ENCODE peak calls at places on chromosome 7, in ten cellular contexts. One of them, this sample, is unnamed. For H3K4me1, the result is how much of the 10 kb centered on the place peaks cover.

GRCh38 chr7:115748123-115748738 is 282.3 kb downstream of the TFEC start:
- DNase-seq in aorta: no peak
- DNase-seq in CD8-positive, alpha-beta memory T cell: no peak
- DNase-seq in A549: peak
- DNase-seq in ovary: no peak
- DNase-seq in endodermal cell: no peak
- DNase-seq in astrocyte: no peak
- DNase-seq in HCT116: peak
- DNase-seq in ascending aorta: no peak
- DNase-seq in transverse colon: no peak
- DNase-seq in this sample: no peak

GRCh38 chr7:23712368-23713284 is 2.6 kb downstream of the STK31 start:
- DNase-seq in astrocyte: peak
- DNase-seq in transverse colon: no peak
- DNase-seq in ovary: no peak
- DNase-seq in HCT116: peak
- DNase-seq in CD8-positive, alpha-beta memory T cell: peak
- DNase-seq in aorta: no peak
- DNase-seq in endodermal cell: no peak
- DNase-seq in ascending aorta: no peak
- DNase-seq in A549: peak
- DNase-seq in this sample: no peak

GRCh38 chr7:14858866-14859265 is 43.7 kb downstream of the DGKB start:
- DNase-seq in transverse colon: no peak
- DNase-seq in ovary: no peak
- DNase-seq in HCT116: no peak
- DNase-seq in astrocyte: no peak
- DNase-seq in ascending aorta: no peak
- DNase-seq in endodermal cell: no peak
- DNase-seq in CD8-positive, alpha-beta memory T cell: no peak
- DNase-seq in A549: no peak
- DNase-seq in aorta: no peak
- DNase-seq in this sample: no peak

GRCh38 chr7:12386237-12386839 is 17.3 kb downstream of the VWDE start:
- DNase-seq in A549: no peak
- DNase-seq in ascending aorta: no peak
- DNase-seq in aorta: no peak
- DNase-seq in CD8-positive, alpha-beta memory T cell: no peak
- DNase-seq in transverse colon: no peak
- DNase-seq in HCT116: no peak
- DNase-seq in ovary: no peak
- DNase-seq in astrocyte: no peak
- DNase-seq in endodermal cell: no peak
- DNase-seq in this sample: no peak

GRCh38 chr7:27104244-27105149 is 2.0 kb upstream of the HOXA2 start:
- DNase-seq in A549: no peak
- DNase-seq in aorta: no peak
- DNase-seq in endodermal cell: no peak
- DNase-seq in astrocyte: peak
- DNase-seq in HCT116: no peak
- DNase-seq in ovary: peak
- DNase-seq in transverse colon: no peak
- DNase-seq in CD8-positive, alpha-beta memory T cell: no peak
- DNase-seq in ascending aorta: no peak
- DNase-seq in this sample: no peak

GRCh38 chr7:364536-364935 is 74.6 kb downstream of the FOXL3 start:
- DNase-seq in ovary: no peak
- DNase-seq in transverse colon: no peak
- DNase-seq in A549: no peak
- DNase-seq in aorta: peak
- DNase-seq in ascending aorta: no peak
- DNase-seq in CD8-positive, alpha-beta memory T cell: no peak
- DNase-seq in endodermal cell: no peak
- DNase-seq in HCT116: no peak
- DNase-seq in astrocyte: no peak
- DNase-seq in this sample: no peak

GRCh38 chr7:92793656-92794205 is 42.6 kb downstream of the CDK6 start:
- DNase-seq in transverse colon: no peak
- DNase-seq in A549: no peak
- DNase-seq in HCT116: no peak
- DNase-seq in ovary: no peak
- DNase-seq in astrocyte: no peak
- DNase-seq in aorta: no peak
- DNase-seq in endodermal cell: no peak
- DNase-seq in ascending aorta: no peak
- DNase-seq in CD8-positive, alpha-beta memory T cell: no peak
- DNase-seq in this sample: no peak

GRCh38 chr7:25034136-25034535 is 54.2 kb upstream of the OSBPL3 start:
- DNase-seq in HCT116: no peak
- DNase-seq in CD8-positive, alpha-beta memory T cell: no peak
- DNase-seq in aorta: no peak
- DNase-seq in ovary: no peak
- DNase-seq in A549: no peak
- DNase-seq in endodermal cell: no peak
- DNase-seq in transverse colon: no peak
- DNase-seq in ascending aorta: no peak
- DNase-seq in astrocyte: no peak
- DNase-seq in this sample: no peak

GRCh38 chr7:47415289-47416212 is 166.4 kb downstream of the TNS3 start:
- DNase-seq in endodermal cell: peak
- DNase-seq in HCT116: no peak
- DNase-seq in CD8-positive, alpha-beta memory T cell: no peak
- DNase-seq in A549: no peak
- DNase-seq in ovary: no peak
- DNase-seq in ascending aorta: no peak
- DNase-seq in aorta: no peak
- DNase-seq in transverse colon: no peak
- DNase-seq in astrocyte: no peak
- DNase-seq in this sample: no peak

GRCh38 chr7:131909151-131909768 is 352.8 kb upstream of the PODXL start:
- DNase-seq in endodermal cell: peak
- DNase-seq in aorta: no peak
- DNase-seq in CD8-positive, alpha-beta memory T cell: no peak
- DNase-seq in A549: no peak
- DNase-seq in ovary: no peak
- DNase-seq in ascending aorta: no peak
- DNase-seq in transverse colon: peak
- DNase-seq in astrocyte: no peak
- DNase-seq in HCT116: no peak
- DNase-seq in this sample: no peak

GRCh38 chr7:36440880-36441279 is 51.2 kb downstream of the ANLN start:
- DNase-seq in transverse colon: no peak
- DNase-seq in endodermal cell: no peak
- DNase-seq in ascending aorta: no peak
- DNase-seq in astrocyte: peak
- DNase-seq in CD8-positive, alpha-beta memory T cell: no peak
- DNase-seq in ovary: no peak
- DNase-seq in aorta: no peak
- DNase-seq in A549: peak
- DNase-seq in HCT116: peak
- DNase-seq in this sample: no peak

GRCh38 chr7:67866054-67866453 is 869.4 kb downstream of the TYW1 start:
- DNase-seq in aorta: no peak
- DNase-seq in ovary: no peak
- DNase-seq in HCT116: no peak
- DNase-seq in astrocyte: no peak
- DNase-seq in CD8-positive, alpha-beta memory T cell: no peak
- DNase-seq in A549: no peak
- DNase-seq in transverse colon: no peak
- DNase-seq in ascending aorta: no peak
- DNase-seq in endodermal cell: no peak
- DNase-seq in this sample: no peak

GRCh38 chr7:38822556-38822955 is 86.4 kb downstream of the VPS41 start:
- DNase-seq in CD8-positive, alpha-beta memory T cell: no peak
- DNase-seq in HCT116: no peak
- DNase-seq in ascending aorta: no peak
- DNase-seq in endodermal cell: no peak
- DNase-seq in aorta: no peak
- DNase-seq in A549: peak
- DNase-seq in transverse colon: no peak
- DNase-seq in astrocyte: peak
- DNase-seq in ovary: no peak
- DNase-seq in this sample: no peak

GRCh38 chr7:3106353-3106752 is 62.7 kb upstream of the CARD11 start:
- DNase-seq in aorta: no peak
- DNase-seq in transverse colon: no peak
- DNase-seq in ovary: no peak
- DNase-seq in endodermal cell: no peak
- DNase-seq in ascending aorta: no peak
- DNase-seq in A549: no peak
- DNase-seq in HCT116: no peak
- DNase-seq in CD8-positive, alpha-beta memory T cell: no peak
- DNase-seq in astrocyte: peak
- DNase-seq in this sample: no peak

GRCh38 chr7:101814081-101814995 is 3.1 kb upstream of the CUX1 start:
- DNase-seq in HCT116: no peak
- DNase-seq in astrocyte: no peak
- DNase-seq in aorta: peak
- DNase-seq in ovary: peak
- DNase-seq in endodermal cell: peak
- DNase-seq in CD8-positive, alpha-beta memory T cell: peak
- DNase-seq in A549: peak
- DNase-seq in transverse colon: peak
- DNase-seq in ascending aorta: no peak
- DNase-seq in this sample: peak

GRCh38 chr7:137862964-137863363 is 16.2 kb upstream of the DGKI start:
- DNase-seq in aorta: no peak
- DNase-seq in HCT116: no peak
- DNase-seq in transverse colon: no peak
- DNase-seq in CD8-positive, alpha-beta memory T cell: no peak
- DNase-seq in A549: no peak
- DNase-seq in endodermal cell: no peak
- DNase-seq in ascending aorta: no peak
- DNase-seq in astrocyte: no peak
- DNase-seq in ovary: no peak
- DNase-seq in this sample: no peak

GRCh38 chr7:70353310-70353947 is 755.2 kb downstream of the AUTS2 start:
- DNase-seq in astrocyte: no peak
- DNase-seq in transverse colon: no peak
- DNase-seq in aorta: no peak
- DNase-seq in HCT116: no peak
- DNase-seq in ascending aorta: no peak
- DNase-seq in CD8-positive, alpha-beta memory T cell: no peak
- DNase-seq in A549: no peak
- DNase-seq in endodermal cell: no peak
- DNase-seq in ovary: no peak
- DNase-seq in this sample: no peak

GRCh38 chr7:139109983-139110411 is 477 bp upstream of the ZC3HAV1 start:
- DNase-seq in HCT116: no peak
- DNase-seq in CD8-positive, alpha-beta memory T cell: no peak
- DNase-seq in aorta: no peak
- DNase-seq in A549: no peak
- DNase-seq in astrocyte: no peak
- DNase-seq in ovary: no peak
- DNase-seq in endodermal cell: no peak
- DNase-seq in transverse colon: no peak
- DNase-seq in ascending aorta: no peak
- DNase-seq in this sample: no peak

GRCh38 chr7:131090188-131090587 is 237.5 kb upstream of the MKLN1 start:
- DNase-seq in ascending aorta: no peak
- DNase-seq in astrocyte: no peak
- DNase-seq in endodermal cell: no peak
- DNase-seq in transverse colon: no peak
- DNase-seq in CD8-positive, alpha-beta memory T cell: no peak
- DNase-seq in aorta: no peak
- DNase-seq in A549: no peak
- DNase-seq in ovary: no peak
- DNase-seq in HCT116: no peak
- DNase-seq in this sample: no peak

GRCh38 chr7:7761340-7761973 is 43.0 kb upstream of the RPA3 start:
- DNase-seq in astrocyte: peak
- DNase-seq in endodermal cell: no peak
- DNase-seq in ascending aorta: no peak
- DNase-seq in aorta: no peak
- DNase-seq in HCT116: peak
- DNase-seq in transverse colon: no peak
- DNase-seq in ovary: no peak
- DNase-seq in A549: peak
- DNase-seq in CD8-positive, alpha-beta memory T cell: peak
- DNase-seq in this sample: no peak
- H3K4me3 ChIP-seq in astrocyte: peak
- H3K4me3 ChIP-seq in endodermal cell: no peak
- H3K4me3 ChIP-seq in ascending aorta: peak
- H3K4me3 ChIP-seq in aorta: peak
- H3K4me3 ChIP-seq in HCT116: no peak
- H3K4me3 ChIP-seq in transverse colon: peak
- H3K4me3 ChIP-seq in ovary: no peak
- H3K4me3 ChIP-seq in A549: peak
- H3K4me3 ChIP-seq in CD8-positive, alpha-beta memory T cell: peak
- H3K4me3 ChIP-seq in this sample: peak

GRCh38 chr7:98284335-98285036 is 3.0 kb downstream of the BRI3 start:
- DNase-seq in astrocyte: peak
- DNase-seq in endodermal cell: peak
- DNase-seq in A549: peak
- DNase-seq in aorta: peak
- DNase-seq in CD8-positive, alpha-beta memory T cell: no peak
- DNase-seq in HCT116: no peak
- DNase-seq in transverse colon: peak
- DNase-seq in ascending aorta: peak
- DNase-seq in ovary: peak
- DNase-seq in this sample: peak
- H3K27ac ChIP-seq in astrocyte: peak
- H3K27ac ChIP-seq in endodermal cell: no peak
- H3K27ac ChIP-seq in A549: peak
- H3K27ac ChIP-seq in aorta: no peak
- H3K27ac ChIP-seq in CD8-positive, alpha-beta memory T cell: no peak
- H3K27ac ChIP-seq in HCT116: peak
- H3K27ac ChIP-seq in transverse colon: peak
- H3K27ac ChIP-seq in ascending aorta: peak
- H3K27ac ChIP-seq in ovary: peak
- H3K27ac ChIP-seq in this sample: peak

GRCh38 chr7:20343211-20343610 is 12.5 kb downstream of the ITGB8 start:
- DNase-seq in HCT116: no peak
- DNase-seq in ascending aorta: no peak
- DNase-seq in ovary: no peak
- DNase-seq in astrocyte: no peak
- DNase-seq in A549: peak
- DNase-seq in CD8-positive, alpha-beta memory T cell: no peak
- DNase-seq in transverse colon: no peak
- DNase-seq in aorta: no peak
- DNase-seq in endodermal cell: peak
- DNase-seq in this sample: no peak
- H3K4me1 ChIP-seq in HCT116: under half
- H3K4me1 ChIP-seq in ascending aorta: under half
- H3K4me1 ChIP-seq in ovary: under half
- H3K4me1 ChIP-seq in astrocyte: under half
- H3K4me1 ChIP-seq in A549: under half
- H3K4me1 ChIP-seq in CD8-positive, alpha-beta memory T cell: under half
- H3K4me1 ChIP-seq in transverse colon: under half
- H3K4me1 ChIP-seq in aorta: under half
- H3K4me1 ChIP-seq in endodermal cell: under half
- H3K4me1 ChIP-seq in this sample: under half

DNA sequence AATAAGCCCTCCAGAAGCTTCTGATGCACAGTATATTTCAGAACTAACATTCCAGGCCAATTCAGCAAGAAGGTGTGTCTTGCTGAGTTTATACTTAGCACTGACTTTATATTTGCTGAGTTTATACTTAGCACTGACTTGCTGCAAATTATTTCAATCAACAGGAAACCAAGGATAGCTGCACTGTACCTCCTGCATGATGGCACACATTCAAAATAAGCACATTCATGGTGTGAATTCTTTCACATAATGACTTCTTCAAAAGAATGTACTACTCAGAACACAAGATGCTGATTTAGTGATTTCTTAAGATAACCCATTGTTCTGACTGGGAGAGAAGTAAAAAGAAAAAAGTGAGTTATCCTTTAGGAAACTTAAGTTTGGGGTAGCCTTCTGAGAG is 52.0 kb downstream of the JAZF1 start:
- DNase-seq in astrocyte: peak
- DNase-seq in endodermal cell: no peak
- DNase-seq in ovary: no peak
- DNase-seq in CD8-positive, alpha-beta memory T cell: no peak
- DNase-seq in aorta: no peak
- DNase-seq in A549: no peak
- DNase-seq in transverse colon: no peak
- DNase-seq in HCT116: no peak
- DNase-seq in ascending aorta: no peak
- DNase-seq in this sample: no peak
- H3K4me3 ChIP-seq in astrocyte: no peak
- H3K4me3 ChIP-seq in endodermal cell: no peak
- H3K4me3 ChIP-seq in ovary: no peak
- H3K4me3 ChIP-seq in CD8-positive, alpha-beta memory T cell: no peak
- H3K4me3 ChIP-seq in aorta: no peak
- H3K4me3 ChIP-seq in A549: no peak
- H3K4me3 ChIP-seq in transverse colon: no peak
- H3K4me3 ChIP-seq in HCT116: no peak
- H3K4me3 ChIP-seq in ascending aorta: no peak
- H3K4me3 ChIP-seq in this sample: no peak

This sample was measured in heart left ventricle.